ENCODE peak calls at places on chromosomes 16 and 17, in five cellular contexts. U, L, K, N and D are unnamed samples.

GRCh38 chr17:57988301-57989010 is 402 bp upstream of the VEZF1 start:
- DNase-seq in U (no peak), L (peak), K (peak), N (peak), D (peak)

GRCh38 chr17:70251704-70252103 is 82.4 kb downstream of the KCNJ2 start:
- DNase-seq in U (no peak), L (no peak), K (no peak), N (no peak), D (no peak)

GRCh38 chr17:10119203-10120112 is 78.9 kb downstream of the GAS7 start:
- DNase-seq in U (no peak), L (peak), K (peak), N (no peak), D (peak)

GRCh38 chr16:30946671-30947532 is 2.0 kb upstream of the ORAI3 start:
- DNase-seq in U (no peak), L (no peak), K (no peak), N (no peak), D (no peak)

GRCh38 chr16:15879255-15879804 is 9.1 kb downstream of the CEP20 start:
- DNase-seq in U (no peak), L (no peak), K (peak), N (no peak), D (no peak)

GRCh38 chr16:17359778-17360177 is 111.0 kb downstream of the XYLT1 start:
- DNase-seq in U (peak), L (no peak), K (peak), N (no peak), D (no peak)

GRCh38 chr16:57186630-57187507 is 740 bp downstream of the RSPRY1 start:
- DNase-seq in U (no peak), L (no peak), K (peak), N (no peak), D (peak)

GRCh38 chr16:15708096-15708495 is 58.1 kb downstream of the NDE1 start:
- DNase-seq in U (no peak), L (no peak), K (peak), N (no peak), D (no peak)

GRCh38 chr16:84940670-84941551 is 70.4 kb downstream of the ZDHHC7 start:
- DNase-seq in U (no peak), L (no peak), K (peak), N (no peak), D (no peak)

GRCh38 chr17:80980397-80981061 is 11.1 kb upstream of the CHMP6 start:
- DNase-seq in U (no peak), L (no peak), K (peak), N (no peak), D (no peak)

GRCh38 chr16:70342016-70342415 is 4.7 kb upstream of the DDX19A start:
- DNase-seq in U (no peak), L (no peak), K (no peak), N (no peak), D (no peak)

GRCh38 chr17:47975189-47975814 is 4.4 kb downstream of the CDK5RAP3 start:
- DNase-seq in U (no peak), L (no peak), K (no peak), N (no peak), D (no peak)

GRCh38 chr17:75978938-75979704 is at the start of the genes ACOX1 and TEN1:
- DNase-seq in U (peak), L (peak), K (peak), N (peak), D (peak)
- TF ChIP-seq CTCF in U (peak), L (peak), K (peak), N (peak), D (peak)

DNA sequence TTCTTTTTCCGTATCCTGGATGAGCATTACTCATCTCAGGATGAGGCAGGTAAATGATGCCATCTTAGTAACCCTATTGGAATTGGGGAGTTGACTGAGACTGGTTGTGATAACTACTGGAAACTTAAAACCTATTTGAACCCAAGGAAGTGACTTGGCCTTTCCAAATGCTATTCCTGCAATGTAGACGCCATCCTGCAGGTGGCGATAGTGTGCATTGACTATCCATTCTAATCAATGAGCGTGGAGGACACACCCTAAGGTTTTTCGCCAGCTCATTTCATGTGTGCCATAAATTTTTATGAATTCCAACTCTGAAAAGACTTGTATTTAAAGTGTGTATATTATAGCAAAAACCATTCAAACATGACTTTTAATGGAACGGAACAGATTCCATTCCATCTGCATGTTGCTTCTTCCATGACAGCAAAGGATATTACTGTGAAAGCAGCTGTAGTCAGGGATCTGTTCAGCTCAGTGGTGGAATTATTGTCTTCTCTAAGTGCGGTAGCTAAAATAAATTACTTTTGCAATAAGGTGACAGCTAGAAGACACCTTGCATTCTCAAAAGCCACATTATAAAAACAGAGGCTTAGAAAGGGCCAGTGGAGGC is 55.3 kb downstream of the SYT17 start:
- DNase-seq in U (no peak), L (no peak), K (peak), N (no peak), D (no peak)
- TF ChIP-seq CTCF in U (peak), L (peak), K (peak), N (peak), D (peak)

DNA sequence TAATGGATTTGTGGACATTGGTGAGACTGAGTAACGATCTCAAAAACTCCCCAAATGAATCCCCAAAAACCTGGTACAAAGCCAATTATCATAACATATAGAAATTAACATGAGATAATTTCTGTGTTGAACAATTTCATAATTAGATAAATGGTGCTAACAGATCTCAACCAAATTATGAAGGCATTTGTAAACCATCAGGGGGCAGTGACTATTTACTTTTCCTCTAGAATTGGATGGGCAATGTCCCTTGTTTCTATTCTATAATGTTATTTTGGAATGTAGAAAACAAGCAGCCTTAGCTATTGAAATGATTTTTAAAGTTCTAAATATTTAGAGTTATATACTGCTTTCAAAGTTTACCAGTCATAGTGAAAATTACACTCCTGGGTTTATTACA is 57.8 kb downstream of the MYH10 start:
- DNase-seq in U (no peak), L (no peak), K (peak), N (no peak), D (no peak)
- TF ChIP-seq CTCF in U (no peak), L (no peak), K (peak), N (peak), D (no peak)

GRCh38 chr17:42404326-42405055 is 16.2 kb upstream of the STAT3 start:
- DNase-seq in U (no peak), L (no peak), K (no peak), N (no peak), D (no peak)

GRCh38 chr17:42405963-42406495 is 17.0 kb downstream of the CAVIN1 start:
- DNase-seq in U (no peak), L (peak), K (peak), N (peak), D (peak)

GRCh38 chr17:42402121-42402516 is 13.9 kb upstream of the STAT3 start:
- DNase-seq in U (no peak), L (no peak), K (no peak), N (no peak), D (no peak)

GRCh38 chr17:42405076-42405475 is 16.8 kb upstream of the STAT3 start:
- DNase-seq in U (no peak), L (no peak), K (peak), N (no peak), D (no peak)

DNA sequence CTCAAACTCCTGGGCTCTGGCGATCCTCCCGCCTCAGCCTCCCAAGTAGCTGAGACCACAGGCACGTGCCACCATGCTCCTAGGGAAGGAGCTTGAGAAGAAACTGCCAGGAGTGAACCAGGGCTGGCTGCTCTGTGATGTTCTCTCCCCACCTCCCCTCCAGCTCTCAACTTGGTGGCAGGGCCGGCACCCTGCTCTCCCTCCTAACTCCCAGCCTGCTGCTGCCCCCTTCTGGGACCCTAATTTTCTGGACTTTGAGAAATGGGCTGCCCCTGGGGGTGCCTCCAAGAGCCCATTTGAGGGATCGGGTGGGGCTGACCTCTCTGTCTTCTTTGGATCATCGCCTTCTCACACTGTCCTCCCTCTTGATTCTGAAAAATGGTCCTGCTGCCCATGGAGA is 14.9 kb upstream of the STAT3 start:
- DNase-seq in U (no peak), L (peak), K (no peak), N (peak), D (no peak)
- TF ChIP-seq CTCF in U (peak), L (peak), K (peak), N (peak), D (no peak)

GRCh38 chr17:61579961-61580360 is 11.1 kb downstream of the NACA2 start:
- DNase-seq in U (no peak), L (no peak), K (no peak), N (no peak), D (no peak)
- TF ChIP-seq CTCF in U (no peak), L (no peak), K (no peak), N (peak), D (no peak)

GRCh38 chr16:1013593-1013900 is 32.0 kb downstream of the SOX8 start:
- DNase-seq in U (no peak), L (no peak), K (no peak), N (no peak), D (no peak)

GRCh38 chr16:1012135-1012534 is 30.6 kb downstream of the SOX8 start:
- DNase-seq in U (no peak), L (no peak), K (no peak), N (no peak), D (no peak)

GRCh38 chr16:1011316-1012082 is 29.9 kb downstream of the SOX8 start:
- DNase-seq in U (no peak), L (no peak), K (no peak), N (no peak), D (no peak)

GRCh38 chr16:1014221-1014620 is 32.7 kb downstream of the SOX8 start:
- DNase-seq in U (no peak), L (no peak), K (no peak), N (no peak), D (no peak)

GRCh38 chr16:1012722-1013592 is 31.4 kb downstream of the SOX8 start:
- DNase-seq in U (no peak), L (no peak), K (no peak), N (no peak), D (no peak)
- TF ChIP-seq CTCF in U (no peak), L (no peak), K (no peak), N (no peak), D (no peak)

DNA sequence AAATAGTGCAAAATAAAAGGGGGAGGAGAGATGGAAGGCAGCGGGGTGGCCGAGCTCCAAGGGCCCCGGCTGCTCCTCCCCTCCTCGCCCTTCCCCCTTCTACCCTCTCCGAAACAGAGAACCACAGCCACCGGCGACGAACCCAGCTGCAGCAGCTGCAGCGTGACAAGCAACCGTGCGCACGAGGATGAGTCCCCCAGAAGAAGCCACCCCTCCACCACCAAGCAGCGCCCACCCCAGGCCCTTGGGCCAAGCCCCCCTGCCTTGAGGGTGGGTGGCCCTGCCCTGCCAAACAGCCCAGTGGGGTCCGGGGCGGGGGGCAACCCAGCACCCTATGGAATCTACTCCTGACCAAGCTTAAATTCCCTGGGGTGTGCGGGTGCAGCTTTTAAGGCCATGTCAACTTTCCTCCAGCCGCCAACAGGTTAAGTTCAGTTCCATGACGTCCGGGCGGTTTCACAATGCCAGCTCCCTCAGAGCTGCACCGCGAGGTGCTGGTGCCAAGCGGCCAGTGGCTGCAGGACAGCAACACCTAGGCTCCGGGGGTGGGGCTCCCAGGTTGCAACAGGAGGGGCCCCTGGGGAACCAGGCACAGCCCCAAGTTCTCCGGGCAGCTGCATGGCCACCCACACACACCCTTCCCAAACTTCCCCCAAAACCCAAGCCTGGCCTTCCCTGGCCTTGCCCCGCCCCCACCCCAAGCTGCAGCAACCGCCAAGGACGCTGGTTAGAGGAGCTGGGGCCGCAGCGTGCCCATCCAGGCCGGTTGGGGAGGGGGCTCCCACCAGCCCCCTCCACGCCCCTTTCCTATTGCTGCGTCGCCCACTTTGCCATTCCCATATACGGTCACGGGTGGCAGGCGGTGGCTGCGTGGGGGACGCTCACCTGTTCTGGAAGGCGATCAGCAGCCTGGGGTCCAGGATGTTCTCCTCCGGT is 2.0 kb downstream of the CBX4 start:
- DNase-seq in U (peak), L (peak), K (peak), N (peak), D (peak)
- TF ChIP-seq CTCF in U (no peak), L (no peak), K (no peak), N (no peak), D (peak)

DNA sequence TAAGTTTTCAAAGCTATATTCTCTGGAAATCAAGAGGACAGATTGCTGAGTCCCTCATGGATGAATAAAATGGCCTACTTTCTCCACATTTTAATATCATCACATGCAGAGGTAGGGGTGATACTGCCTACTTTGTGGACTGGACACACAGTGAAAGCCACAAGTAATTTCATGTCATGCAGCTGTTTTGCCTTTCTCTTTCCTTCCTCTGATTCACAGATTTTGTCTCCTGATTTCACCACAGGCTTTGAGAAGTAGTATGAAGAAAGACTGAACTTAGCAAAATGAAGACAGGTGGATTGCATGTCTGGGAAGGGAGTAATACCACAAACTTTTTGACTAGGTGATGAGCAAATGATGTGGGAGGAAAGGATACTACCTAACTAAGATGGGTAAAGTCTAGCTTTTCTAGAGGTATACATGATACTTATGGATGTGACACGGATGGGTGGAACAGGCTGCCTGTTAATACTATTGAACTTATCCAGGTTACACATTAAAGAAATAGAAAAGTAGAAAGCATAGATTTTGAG is 478.4 kb upstream of the GOT2 start:
- DNase-seq in U (no peak), L (no peak), K (no peak), N (no peak), D (no peak)
- TF ChIP-seq CTCF in U (no peak), L (no peak), K (no peak), N (no peak), D (no peak)

GRCh38 chr17:6413073-6413472 is 21.8 kb downstream of the AIPL1 start:
- DNase-seq in U (no peak), L (peak), K (peak), N (peak), D (no peak)
- TF ChIP-seq CTCF in U (peak), L (peak), K (peak), N (peak), D (peak)